ENCODE peak calls at places on chromosome 13, in ten cellular contexts. One of them, this sample, is unnamed.

GRCh38 chr13:104571161-104571889 is 1505.1 kb upstream of the SLC10A2 start:
- DNase-seq in heart right ventricle: peak
- DNase-seq in glutamatergic neuron: peak
- DNase-seq in mucosa of descending colon: no peak
- DNase-seq in dorsolateral prefrontal cortex: peak
- DNase-seq in AG04450: peak
- DNase-seq in HTR-8/SVneo: peak
- DNase-seq in glomerular endothelial cell: peak
- DNase-seq in ovary: peak
- DNase-seq in mucosa of gallbladder: peak
- DNase-seq in this sample: no peak

GRCh38 chr13:50244913-50245574 is 229.8 kb downstream of the KCNRG start:
- DNase-seq in glomerular endothelial cell: peak
- DNase-seq in ovary: no peak
- DNase-seq in AG04450: peak
- DNase-seq in mucosa of descending colon: no peak
- DNase-seq in heart right ventricle: no peak
- DNase-seq in dorsolateral prefrontal cortex: no peak
- DNase-seq in HTR-8/SVneo: peak
- DNase-seq in glutamatergic neuron: no peak
- DNase-seq in mucosa of gallbladder: peak
- DNase-seq in this sample: no peak

GRCh38 chr13:51148223-51148951 is 37.3 kb upstream of the C13orf42 start:
- DNase-seq in AG04450: no peak
- DNase-seq in ovary: no peak
- DNase-seq in HTR-8/SVneo: no peak
- DNase-seq in dorsolateral prefrontal cortex: no peak
- DNase-seq in glomerular endothelial cell: peak
- DNase-seq in glutamatergic neuron: peak
- DNase-seq in mucosa of descending colon: no peak
- DNase-seq in mucosa of gallbladder: no peak
- DNase-seq in heart right ventricle: no peak
- DNase-seq in this sample: no peak

GRCh38 chr13:81080911-81081454 is 740.1 kb upstream of the SPRY2 start:
- DNase-seq in dorsolateral prefrontal cortex: no peak
- DNase-seq in glutamatergic neuron: no peak
- DNase-seq in mucosa of gallbladder: no peak
- DNase-seq in glomerular endothelial cell: no peak
- DNase-seq in AG04450: no peak
- DNase-seq in ovary: no peak
- DNase-seq in HTR-8/SVneo: no peak
- DNase-seq in heart right ventricle: no peak
- DNase-seq in mucosa of descending colon: no peak
- DNase-seq in this sample: no peak

GRCh38 chr13:41614671-41615519 is 157.5 kb downstream of the RGCC start:
- DNase-seq in HTR-8/SVneo: no peak
- DNase-seq in mucosa of gallbladder: no peak
- DNase-seq in glomerular endothelial cell: no peak
- DNase-seq in heart right ventricle: peak
- DNase-seq in mucosa of descending colon: no peak
- DNase-seq in ovary: peak
- DNase-seq in dorsolateral prefrontal cortex: no peak
- DNase-seq in AG04450: no peak
- DNase-seq in glutamatergic neuron: no peak
- DNase-seq in this sample: no peak

GRCh38 chr13:99067160-99067985 is 89.5 kb upstream of the DOCK9 start:
- DNase-seq in HTR-8/SVneo: no peak
- DNase-seq in heart right ventricle: no peak
- DNase-seq in mucosa of descending colon: no peak
- DNase-seq in glutamatergic neuron: no peak
- DNase-seq in mucosa of gallbladder: no peak
- DNase-seq in ovary: no peak
- DNase-seq in glomerular endothelial cell: no peak
- DNase-seq in dorsolateral prefrontal cortex: no peak
- DNase-seq in AG04450: no peak
- DNase-seq in this sample: no peak

GRCh38 chr13:97319088-97319487 is 97.0 kb downstream of the MBNL2 start:
- DNase-seq in mucosa of gallbladder: no peak
- DNase-seq in AG04450: no peak
- DNase-seq in glutamatergic neuron: no peak
- DNase-seq in glomerular endothelial cell: no peak
- DNase-seq in mucosa of descending colon: no peak
- DNase-seq in ovary: peak
- DNase-seq in dorsolateral prefrontal cortex: peak
- DNase-seq in HTR-8/SVneo: no peak
- DNase-seq in heart right ventricle: no peak
- DNase-seq in this sample: no peak

GRCh38 chr13:32878172-32878571 is 138.1 kb upstream of the KL start:
- DNase-seq in ovary: no peak
- DNase-seq in HTR-8/SVneo: no peak
- DNase-seq in mucosa of descending colon: no peak
- DNase-seq in AG04450: no peak
- DNase-seq in dorsolateral prefrontal cortex: no peak
- DNase-seq in glutamatergic neuron: no peak
- DNase-seq in glomerular endothelial cell: no peak
- DNase-seq in mucosa of gallbladder: no peak
- DNase-seq in heart right ventricle: no peak
- DNase-seq in this sample: no peak

GRCh38 chr13:110831437-110832204 is 83.2 kb downstream of the ANKRD10 start:
- DNase-seq in dorsolateral prefrontal cortex: no peak
- DNase-seq in glomerular endothelial cell: no peak
- DNase-seq in AG04450: no peak
- DNase-seq in mucosa of descending colon: no peak
- DNase-seq in mucosa of gallbladder: no peak
- DNase-seq in heart right ventricle: no peak
- DNase-seq in ovary: no peak
- DNase-seq in HTR-8/SVneo: no peak
- DNase-seq in glutamatergic neuron: no peak
- DNase-seq in this sample: no peak

GRCh38 chr13:110856941-110857835 is 57.7 kb downstream of the ANKRD10 start:
- DNase-seq in glutamatergic neuron: no peak
- DNase-seq in heart right ventricle: no peak
- DNase-seq in HTR-8/SVneo: no peak
- DNase-seq in ovary: no peak
- DNase-seq in mucosa of descending colon: no peak
- DNase-seq in glomerular endothelial cell: no peak
- DNase-seq in mucosa of gallbladder: no peak
- DNase-seq in AG04450: no peak
- DNase-seq in dorsolateral prefrontal cortex: no peak
- DNase-seq in this sample: no peak

GRCh38 chr13:94764576-94765321 is 52.4 kb upstream of the SOX21 start:
- DNase-seq in dorsolateral prefrontal cortex: no peak
- DNase-seq in AG04450: no peak
- DNase-seq in ovary: no peak
- DNase-seq in heart right ventricle: no peak
- DNase-seq in mucosa of descending colon: no peak
- DNase-seq in HTR-8/SVneo: no peak
- DNase-seq in mucosa of gallbladder: no peak
- DNase-seq in glomerular endothelial cell: no peak
- DNase-seq in glutamatergic neuron: no peak
- DNase-seq in this sample: no peak

GRCh38 chr13:25687622-25688225 is 315.9 kb downstream of the ATP8A2 start:
- DNase-seq in ovary: no peak
- DNase-seq in glomerular endothelial cell: no peak
- DNase-seq in dorsolateral prefrontal cortex: no peak
- DNase-seq in HTR-8/SVneo: no peak
- DNase-seq in glutamatergic neuron: no peak
- DNase-seq in heart right ventricle: peak
- DNase-seq in mucosa of gallbladder: peak
- DNase-seq in mucosa of descending colon: no peak
- DNase-seq in AG04450: no peak
- DNase-seq in this sample: no peak

GRCh38 chr13:52091473-52091872 is 37.4 kb downstream of the NEK5 start:
- DNase-seq in mucosa of gallbladder: no peak
- DNase-seq in glutamatergic neuron: no peak
- DNase-seq in AG04450: no peak
- DNase-seq in mucosa of descending colon: no peak
- DNase-seq in glomerular endothelial cell: no peak
- DNase-seq in heart right ventricle: no peak
- DNase-seq in dorsolateral prefrontal cortex: no peak
- DNase-seq in HTR-8/SVneo: no peak
- DNase-seq in ovary: no peak
- DNase-seq in this sample: no peak

GRCh38 chr13:70856706-70857105 is 748.5 kb upstream of the KLHL1 start:
- DNase-seq in mucosa of descending colon: no peak
- DNase-seq in mucosa of gallbladder: no peak
- DNase-seq in ovary: no peak
- DNase-seq in AG04450: no peak
- DNase-seq in glutamatergic neuron: no peak
- DNase-seq in heart right ventricle: no peak
- DNase-seq in glomerular endothelial cell: no peak
- DNase-seq in dorsolateral prefrontal cortex: no peak
- DNase-seq in HTR-8/SVneo: no peak
- DNase-seq in this sample: no peak

GRCh38 chr13:71661921-71662320 is 205.1 kb downstream of the DACH1 start:
- DNase-seq in dorsolateral prefrontal cortex: no peak
- DNase-seq in ovary: no peak
- DNase-seq in mucosa of descending colon: no peak
- DNase-seq in mucosa of gallbladder: no peak
- DNase-seq in glomerular endothelial cell: peak
- DNase-seq in heart right ventricle: no peak
- DNase-seq in glutamatergic neuron: no peak
- DNase-seq in AG04450: no peak
- DNase-seq in HTR-8/SVneo: no peak
- DNase-seq in this sample: no peak